ENCODE peak calls at places on chromosomes 5 and 9, in seven cellular contexts. One of them, this sample, is unnamed.

GRCh38 chr9:137168907-137169763 is 716 bp downstream of the LRRC26 start:
- DNase-seq in iris pigment epithelial cell: peak
- DNase-seq in NCI-H1092: peak
- DNase-seq in NCI-H774: peak
- DNase-seq in naive thymus-derived CD8-positive, alpha-beta T cell: no peak
- DNase-seq in stimulated activated CD8-positive, alpha-beta memory T cell treated with anti-CD3 and anti-CD28 coated beads, Interleukin-2, amount 100 ng/mL, for 1 hour: no peak
- DNase-seq in heart right ventricle: no peak
- DNase-seq in this sample: peak

GRCh38 chr9:24545847-24546522 is at the start of gene IZUMO3:
- DNase-seq in iris pigment epithelial cell: no peak
- DNase-seq in NCI-H1092: no peak
- DNase-seq in NCI-H774: no peak
- DNase-seq in naive thymus-derived CD8-positive, alpha-beta T cell: no peak
- DNase-seq in stimulated activated CD8-positive, alpha-beta memory T cell treated with anti-CD3 and anti-CD28 coated beads, Interleukin-2, amount 100 ng/mL, for 1 hour: no peak
- DNase-seq in heart right ventricle: no peak
- DNase-seq in this sample: no peak

GRCh38 chr5:139636975-139637408 is 11.2 kb upstream of the CXXC5 start:
- DNase-seq in iris pigment epithelial cell: no peak
- DNase-seq in NCI-H1092: no peak
- DNase-seq in NCI-H774: no peak
- DNase-seq in naive thymus-derived CD8-positive, alpha-beta T cell: no peak
- DNase-seq in stimulated activated CD8-positive, alpha-beta memory T cell treated with anti-CD3 and anti-CD28 coated beads, Interleukin-2, amount 100 ng/mL, for 1 hour: no peak
- DNase-seq in heart right ventricle: no peak
- DNase-seq in this sample: peak

GRCh38 chr5:149024477-149024876 is 38.4 kb downstream of the SH3TC2 start:
- DNase-seq in iris pigment epithelial cell: peak
- DNase-seq in NCI-H1092: no peak
- DNase-seq in NCI-H774: no peak
- DNase-seq in naive thymus-derived CD8-positive, alpha-beta T cell: no peak
- DNase-seq in stimulated activated CD8-positive, alpha-beta memory T cell treated with anti-CD3 and anti-CD28 coated beads, Interleukin-2, amount 100 ng/mL, for 1 hour: no peak
- DNase-seq in heart right ventricle: no peak
- DNase-seq in this sample: peak

GRCh38 chr5:127228540-127229184 is 61.9 kb upstream of the MEGF10 start:
- DNase-seq in iris pigment epithelial cell: no peak
- DNase-seq in NCI-H1092: no peak
- DNase-seq in NCI-H774: peak
- DNase-seq in naive thymus-derived CD8-positive, alpha-beta T cell: no peak
- DNase-seq in stimulated activated CD8-positive, alpha-beta memory T cell treated with anti-CD3 and anti-CD28 coated beads, Interleukin-2, amount 100 ng/mL, for 1 hour: no peak
- DNase-seq in heart right ventricle: no peak
- DNase-seq in this sample: no peak

GRCh38 chr5:139956342-139956741 is 86.8 kb downstream of the NRG2 start:
- DNase-seq in iris pigment epithelial cell: no peak
- DNase-seq in NCI-H1092: no peak
- DNase-seq in NCI-H774: no peak
- DNase-seq in naive thymus-derived CD8-positive, alpha-beta T cell: no peak
- DNase-seq in stimulated activated CD8-positive, alpha-beta memory T cell treated with anti-CD3 and anti-CD28 coated beads, Interleukin-2, amount 100 ng/mL, for 1 hour: no peak
- DNase-seq in heart right ventricle: no peak
- DNase-seq in this sample: no peak

GRCh38 chr9:110261631-110262030 is 5.3 kb upstream of the TXN start:
- DNase-seq in iris pigment epithelial cell: peak
- DNase-seq in NCI-H1092: no peak
- DNase-seq in NCI-H774: no peak
- DNase-seq in naive thymus-derived CD8-positive, alpha-beta T cell: no peak
- DNase-seq in stimulated activated CD8-positive, alpha-beta memory T cell treated with anti-CD3 and anti-CD28 coated beads, Interleukin-2, amount 100 ng/mL, for 1 hour: no peak
- DNase-seq in heart right ventricle: no peak
- DNase-seq in this sample: peak

GRCh38 chr9:79279356-79279755 is 292.4 kb upstream of the TLE4 start:
- DNase-seq in iris pigment epithelial cell: no peak
- DNase-seq in NCI-H1092: no peak
- DNase-seq in NCI-H774: no peak
- DNase-seq in naive thymus-derived CD8-positive, alpha-beta T cell: no peak
- DNase-seq in stimulated activated CD8-positive, alpha-beta memory T cell treated with anti-CD3 and anti-CD28 coated beads, Interleukin-2, amount 100 ng/mL, for 1 hour: no peak
- DNase-seq in heart right ventricle: no peak
- DNase-seq in this sample: no peak

GRCh38 chr5:53071298-53071697 is 38.3 kb downstream of the MOCS2 start:
- DNase-seq in iris pigment epithelial cell: no peak
- DNase-seq in NCI-H1092: no peak
- DNase-seq in NCI-H774: no peak
- DNase-seq in naive thymus-derived CD8-positive, alpha-beta T cell: no peak
- DNase-seq in stimulated activated CD8-positive, alpha-beta memory T cell treated with anti-CD3 and anti-CD28 coated beads, Interleukin-2, amount 100 ng/mL, for 1 hour: no peak
- DNase-seq in heart right ventricle: no peak
- DNase-seq in this sample: no peak

GRCh38 chr5:158875272-158875679 is 224.4 kb downstream of the EBF1 start:
- DNase-seq in iris pigment epithelial cell: peak
- DNase-seq in NCI-H1092: no peak
- DNase-seq in NCI-H774: no peak
- DNase-seq in naive thymus-derived CD8-positive, alpha-beta T cell: no peak
- DNase-seq in stimulated activated CD8-positive, alpha-beta memory T cell treated with anti-CD3 and anti-CD28 coated beads, Interleukin-2, amount 100 ng/mL, for 1 hour: no peak
- DNase-seq in heart right ventricle: no peak
- DNase-seq in this sample: peak

GRCh38 chr5:55030220-55030619 is 6.2 kb downstream of the GZMK start:
- DNase-seq in iris pigment epithelial cell: no peak
- DNase-seq in NCI-H1092: no peak
- DNase-seq in NCI-H774: peak
- DNase-seq in naive thymus-derived CD8-positive, alpha-beta T cell: no peak
- DNase-seq in stimulated activated CD8-positive, alpha-beta memory T cell treated with anti-CD3 and anti-CD28 coated beads, Interleukin-2, amount 100 ng/mL, for 1 hour: no peak
- DNase-seq in heart right ventricle: no peak
- DNase-seq in this sample: no peak

GRCh38 chr5:137304227-137304874 is 194.8 kb downstream of the SPOCK1 start:
- DNase-seq in iris pigment epithelial cell: no peak
- DNase-seq in NCI-H1092: peak
- DNase-seq in NCI-H774: peak
- DNase-seq in naive thymus-derived CD8-positive, alpha-beta T cell: no peak
- DNase-seq in stimulated activated CD8-positive, alpha-beta memory T cell treated with anti-CD3 and anti-CD28 coated beads, Interleukin-2, amount 100 ng/mL, for 1 hour: no peak
- DNase-seq in heart right ventricle: peak
- DNase-seq in this sample: no peak

GRCh38 chr5:144333336-144333920 is 162.8 kb downstream of the KCTD16 start:
- DNase-seq in iris pigment epithelial cell: peak
- DNase-seq in NCI-H1092: no peak
- DNase-seq in NCI-H774: no peak
- DNase-seq in naive thymus-derived CD8-positive, alpha-beta T cell: no peak
- DNase-seq in stimulated activated CD8-positive, alpha-beta memory T cell treated with anti-CD3 and anti-CD28 coated beads, Interleukin-2, amount 100 ng/mL, for 1 hour: no peak
- DNase-seq in heart right ventricle: no peak
- DNase-seq in this sample: no peak

GRCh38 chr5:132001647-132002561 is 9.6 kb downstream of the ACSL6 start:
- DNase-seq in iris pigment epithelial cell: peak
- DNase-seq in NCI-H1092: no peak
- DNase-seq in NCI-H774: no peak
- DNase-seq in naive thymus-derived CD8-positive, alpha-beta T cell: no peak
- DNase-seq in stimulated activated CD8-positive, alpha-beta memory T cell treated with anti-CD3 and anti-CD28 coated beads, Interleukin-2, amount 100 ng/mL, for 1 hour: no peak
- DNase-seq in heart right ventricle: peak
- DNase-seq in this sample: peak

GRCh38 chr5:11588803-11589202 is 315.4 kb downstream of the CTNND2 start:
- DNase-seq in iris pigment epithelial cell: no peak
- DNase-seq in NCI-H1092: no peak
- DNase-seq in NCI-H774: no peak
- DNase-seq in naive thymus-derived CD8-positive, alpha-beta T cell: no peak
- DNase-seq in stimulated activated CD8-positive, alpha-beta memory T cell treated with anti-CD3 and anti-CD28 coated beads, Interleukin-2, amount 100 ng/mL, for 1 hour: no peak
- DNase-seq in heart right ventricle: peak
- DNase-seq in this sample: no peak

GRCh38 chr9:124270504-124271335 is 13.0 kb downstream of the NEK6 start:
- DNase-seq in iris pigment epithelial cell: no peak
- DNase-seq in NCI-H1092: no peak
- DNase-seq in NCI-H774: no peak
- DNase-seq in naive thymus-derived CD8-positive, alpha-beta T cell: no peak
- DNase-seq in stimulated activated CD8-positive, alpha-beta memory T cell treated with anti-CD3 and anti-CD28 coated beads, Interleukin-2, amount 100 ng/mL, for 1 hour: no peak
- DNase-seq in heart right ventricle: no peak
- DNase-seq in this sample: no peak

GRCh38 chr5:130290219-130290618 is 386.0 kb downstream of the CHSY3 start:
- DNase-seq in iris pigment epithelial cell: no peak
- DNase-seq in NCI-H1092: no peak
- DNase-seq in NCI-H774: no peak
- DNase-seq in naive thymus-derived CD8-positive, alpha-beta T cell: no peak
- DNase-seq in stimulated activated CD8-positive, alpha-beta memory T cell treated with anti-CD3 and anti-CD28 coated beads, Interleukin-2, amount 100 ng/mL, for 1 hour: no peak
- DNase-seq in heart right ventricle: no peak
- DNase-seq in this sample: no peak

GRCh38 chr5:142674438-142675210 is 11.3 kb downstream of the FGF1 start:
- DNase-seq in iris pigment epithelial cell: peak
- DNase-seq in NCI-H1092: no peak
- DNase-seq in NCI-H774: no peak
- DNase-seq in naive thymus-derived CD8-positive, alpha-beta T cell: no peak
- DNase-seq in stimulated activated CD8-positive, alpha-beta memory T cell treated with anti-CD3 and anti-CD28 coated beads, Interleukin-2, amount 100 ng/mL, for 1 hour: no peak
- DNase-seq in heart right ventricle: peak
- DNase-seq in this sample: peak

GRCh38 chr9:114140850-114141249 is 14.5 kb upstream of the COL27A1 start:
- DNase-seq in iris pigment epithelial cell: no peak
- DNase-seq in NCI-H1092: no peak
- DNase-seq in NCI-H774: no peak
- DNase-seq in naive thymus-derived CD8-positive, alpha-beta T cell: no peak
- DNase-seq in stimulated activated CD8-positive, alpha-beta memory T cell treated with anti-CD3 and anti-CD28 coated beads, Interleukin-2, amount 100 ng/mL, for 1 hour: no peak
- DNase-seq in heart right ventricle: no peak
- DNase-seq in this sample: no peak

GRCh38 chr5:73631500-73631899 is 5.5 kb downstream of the ARHGEF28 start:
- DNase-seq in iris pigment epithelial cell: no peak
- DNase-seq in NCI-H1092: no peak
- DNase-seq in NCI-H774: no peak
- DNase-seq in naive thymus-derived CD8-positive, alpha-beta T cell: no peak
- DNase-seq in stimulated activated CD8-positive, alpha-beta memory T cell treated with anti-CD3 and anti-CD28 coated beads, Interleukin-2, amount 100 ng/mL, for 1 hour: no peak
- DNase-seq in heart right ventricle: no peak
- DNase-seq in this sample: no peak

GRCh38 chr9:116377179-116377790 is 223.7 kb downstream of the PAPPA start:
- DNase-seq in iris pigment epithelial cell: peak
- DNase-seq in NCI-H1092: no peak
- DNase-seq in NCI-H774: no peak
- DNase-seq in naive thymus-derived CD8-positive, alpha-beta T cell: no peak
- DNase-seq in stimulated activated CD8-positive, alpha-beta memory T cell treated with anti-CD3 and anti-CD28 coated beads, Interleukin-2, amount 100 ng/mL, for 1 hour: no peak
- DNase-seq in heart right ventricle: no peak
- DNase-seq in this sample: peak

GRCh38 chr9:17003576-17004240 is 131.1 kb upstream of the CNTLN start:
- DNase-seq in iris pigment epithelial cell: peak
- DNase-seq in NCI-H1092: no peak
- DNase-seq in NCI-H774: no peak
- DNase-seq in naive thymus-derived CD8-positive, alpha-beta T cell: no peak
- DNase-seq in stimulated activated CD8-positive, alpha-beta memory T cell treated with anti-CD3 and anti-CD28 coated beads, Interleukin-2, amount 100 ng/mL, for 1 hour: no peak
- DNase-seq in heart right ventricle: no peak
- DNase-seq in this sample: peak

GRCh38 chr9:15144567-15145174 is 162.3 kb downstream of the TTC39B start:
- DNase-seq in iris pigment epithelial cell: peak
- DNase-seq in NCI-H1092: peak
- DNase-seq in NCI-H774: peak
- DNase-seq in naive thymus-derived CD8-positive, alpha-beta T cell: no peak
- DNase-seq in stimulated activated CD8-positive, alpha-beta memory T cell treated with anti-CD3 and anti-CD28 coated beads, Interleukin-2, amount 100 ng/mL, for 1 hour: no peak
- DNase-seq in heart right ventricle: no peak
- DNase-seq in this sample: peak

GRCh38 chr5:68958428-68958827 is 135.4 kb upstream of the SLC30A5 start:
- DNase-seq in iris pigment epithelial cell: no peak
- DNase-seq in NCI-H1092: no peak
- DNase-seq in NCI-H774: no peak
- DNase-seq in naive thymus-derived CD8-positive, alpha-beta T cell: no peak
- DNase-seq in stimulated activated CD8-positive, alpha-beta memory T cell treated with anti-CD3 and anti-CD28 coated beads, Interleukin-2, amount 100 ng/mL, for 1 hour: no peak
- DNase-seq in heart right ventricle: no peak
- DNase-seq in this sample: no peak

GRCh38 chr9:27154923-27155322 is 45.9 kb downstream of the TEK start:
- DNase-seq in iris pigment epithelial cell: peak
- DNase-seq in NCI-H1092: no peak
- DNase-seq in NCI-H774: no peak
- DNase-seq in naive thymus-derived CD8-positive, alpha-beta T cell: no peak
- DNase-seq in stimulated activated CD8-positive, alpha-beta memory T cell treated with anti-CD3 and anti-CD28 coated beads, Interleukin-2, amount 100 ng/mL, for 1 hour: no peak
- DNase-seq in heart right ventricle: no peak
- DNase-seq in this sample: peak

GRCh38 chr9:129576546-129577543 is 44.1 kb downstream of the C9orf50 start:
- DNase-seq in iris pigment epithelial cell: peak
- DNase-seq in NCI-H1092: no peak
- DNase-seq in NCI-H774: no peak
- DNase-seq in naive thymus-derived CD8-positive, alpha-beta T cell: no peak
- DNase-seq in stimulated activated CD8-positive, alpha-beta memory T cell treated with anti-CD3 and anti-CD28 coated beads, Interleukin-2, amount 100 ng/mL, for 1 hour: no peak
- DNase-seq in heart right ventricle: peak
- DNase-seq in this sample: peak

GRCh38 chr9:87445646-87446045 is 52.0 kb upstream of the DAPK1 start:
- DNase-seq in iris pigment epithelial cell: peak
- DNase-seq in NCI-H1092: no peak
- DNase-seq in NCI-H774: no peak
- DNase-seq in naive thymus-derived CD8-positive, alpha-beta T cell: no peak
- DNase-seq in stimulated activated CD8-positive, alpha-beta memory T cell treated with anti-CD3 and anti-CD28 coated beads, Interleukin-2, amount 100 ng/mL, for 1 hour: no peak
- DNase-seq in heart right ventricle: peak
- DNase-seq in this sample: peak

GRCh38 chr5:170420809-170421412 is 31.7 kb upstream of the KCNMB1 start:
- DNase-seq in iris pigment epithelial cell: peak
- DNase-seq in NCI-H1092: peak
- DNase-seq in NCI-H774: peak
- DNase-seq in naive thymus-derived CD8-positive, alpha-beta T cell: no peak
- DNase-seq in stimulated activated CD8-positive, alpha-beta memory T cell treated with anti-CD3 and anti-CD28 coated beads, Interleukin-2, amount 100 ng/mL, for 1 hour: peak
- DNase-seq in heart right ventricle: peak
- DNase-seq in this sample: peak

GRCh38 chr9:4678679-4679267 is 596 bp upstream of the CDC37L1 start:
- DNase-seq in iris pigment epithelial cell: peak
- DNase-seq in NCI-H1092: no peak
- DNase-seq in NCI-H774: peak
- DNase-seq in naive thymus-derived CD8-positive, alpha-beta T cell: peak
- DNase-seq in stimulated activated CD8-positive, alpha-beta memory T cell treated with anti-CD3 and anti-CD28 coated beads, Interleukin-2, amount 100 ng/mL, for 1 hour: no peak
- DNase-seq in heart right ventricle: peak
- DNase-seq in this sample: peak

GRCh38 chr9:71249729-71250317 is 128.4 kb upstream of the TRPM3 start:
- DNase-seq in iris pigment epithelial cell: peak
- DNase-seq in NCI-H1092: no peak
- DNase-seq in NCI-H774: no peak
- DNase-seq in naive thymus-derived CD8-positive, alpha-beta T cell: no peak
- DNase-seq in stimulated activated CD8-positive, alpha-beta memory T cell treated with anti-CD3 and anti-CD28 coated beads, Interleukin-2, amount 100 ng/mL, for 1 hour: no peak
- DNase-seq in heart right ventricle: peak
- DNase-seq in this sample: peak

GRCh38 chr9:36548454-36548853 is 24.2 kb upstream of the MELK start:
- DNase-seq in iris pigment epithelial cell: no peak
- DNase-seq in NCI-H1092: no peak
- DNase-seq in NCI-H774: no peak
- DNase-seq in naive thymus-derived CD8-positive, alpha-beta T cell: no peak
- DNase-seq in stimulated activated CD8-positive, alpha-beta memory T cell treated with anti-CD3 and anti-CD28 coated beads, Interleukin-2, amount 100 ng/mL, for 1 hour: no peak
- DNase-seq in heart right ventricle: no peak
- DNase-seq in this sample: no peak

GRCh38 chr9:133489253-133490190 is 10.6 kb upstream of the SLC2A6 start:
- DNase-seq in iris pigment epithelial cell: no peak
- DNase-seq in NCI-H1092: no peak
- DNase-seq in NCI-H774: no peak
- DNase-seq in naive thymus-derived CD8-positive, alpha-beta T cell: no peak
- DNase-seq in stimulated activated CD8-positive, alpha-beta memory T cell treated with anti-CD3 and anti-CD28 coated beads, Interleukin-2, amount 100 ng/mL, for 1 hour: no peak
- DNase-seq in heart right ventricle: no peak
- DNase-seq in this sample: no peak

GRCh38 chr5:121525731-121526130 is 326.0 kb upstream of the FTMT start:
- DNase-seq in iris pigment epithelial cell: peak
- DNase-seq in NCI-H1092: no peak
- DNase-seq in NCI-H774: no peak
- DNase-seq in naive thymus-derived CD8-positive, alpha-beta T cell: no peak
- DNase-seq in stimulated activated CD8-positive, alpha-beta memory T cell treated with anti-CD3 and anti-CD28 coated beads, Interleukin-2, amount 100 ng/mL, for 1 hour: no peak
- DNase-seq in heart right ventricle: no peak
- DNase-seq in this sample: peak

GRCh38 chr9:16485155-16485554 is 385.3 kb downstream of the BNC2 start:
- DNase-seq in iris pigment epithelial cell: no peak
- DNase-seq in NCI-H1092: no peak
- DNase-seq in NCI-H774: no peak
- DNase-seq in naive thymus-derived CD8-positive, alpha-beta T cell: no peak
- DNase-seq in stimulated activated CD8-positive, alpha-beta memory T cell treated with anti-CD3 and anti-CD28 coated beads, Interleukin-2, amount 100 ng/mL, for 1 hour: no peak
- DNase-seq in heart right ventricle: no peak
- DNase-seq in this sample: no peak

GRCh38 chr5:91311697-91312501 is 71.2 kb downstream of the ARRDC3 start:
- DNase-seq in iris pigment epithelial cell: peak
- DNase-seq in NCI-H1092: no peak
- DNase-seq in NCI-H774: peak
- DNase-seq in naive thymus-derived CD8-positive, alpha-beta T cell: no peak
- DNase-seq in stimulated activated CD8-positive, alpha-beta memory T cell treated with anti-CD3 and anti-CD28 coated beads, Interleukin-2, amount 100 ng/mL, for 1 hour: peak
- DNase-seq in heart right ventricle: peak
- DNase-seq in this sample: peak

GRCh38 chr9:5799314-5799713 is 33.6 kb downstream of the ERMP1 start:
- DNase-seq in iris pigment epithelial cell: peak
- DNase-seq in NCI-H1092: no peak
- DNase-seq in NCI-H774: peak
- DNase-seq in naive thymus-derived CD8-positive, alpha-beta T cell: no peak
- DNase-seq in stimulated activated CD8-positive, alpha-beta memory T cell treated with anti-CD3 and anti-CD28 coated beads, Interleukin-2, amount 100 ng/mL, for 1 hour: no peak
- DNase-seq in heart right ventricle: no peak
- DNase-seq in this sample: peak

This sample was measured in EL.